ENCODE peak calls at places on chromosome 1, in ten cellular contexts. B is CD4-positive, alpha-beta T cell; X is M059J; S is HuH-7.5; L is mesendoderm; O is stimulated activated CD8-positive, alpha-beta memory T cell treated with anti-CD3 and anti-CD28 coated beads, Interleukin-12 subunit alpha, Interleukin-12 subunit beta, amount 100 ng/mL, for 1 hour; R is GM20000; A is GM12864; J is AG04450; C is T1000. E is an unnamed sample.

GRCh38 chr1:161838362-161838761 is 72.2 kb downstream of the ATF6 start:
- DNase-seq in B (no peak), X (no peak), S (no peak), L (no peak), O (no peak), R (no peak), A (no peak), J (no peak), C (no peak), E (no peak)

GRCh38 chr1:37851271-37851670 is 8.1 kb downstream of the MTF1 start:
- DNase-seq in B (no peak), X (no peak), S (no peak), L (no peak), O (no peak), R (no peak), A (no peak), J (no peak), C (no peak), E (no peak)

GRCh38 chr1:47906009-47906432 is 91.2 kb downstream of the TRABD2B start:
- DNase-seq in B (no peak), X (peak), S (no peak), L (no peak), O (no peak), R (no peak), A (no peak), J (no peak), C (no peak), E (no peak)

GRCh38 chr1:101915597-101915996 is 81.1 kb downstream of the OLFM3 start:
- DNase-seq in B (no peak), X (no peak), S (no peak), L (no peak), O (no peak), R (no peak), A (no peak), J (no peak), C (no peak), E (no peak)

GRCh38 chr1:42680921-42681683 is 1.1 kb upstream of the YBX1 start:
- DNase-seq in B (no peak), X (peak), S (no peak), L (peak), O (no peak), R (peak), A (no peak), J (no peak), C (no peak), E (no peak)

GRCh38 chr1:209618756-209619420 is 33.3 kb downstream of the LAMB3 start:
- DNase-seq in B (no peak), X (peak), S (no peak), L (no peak), O (no peak), R (no peak), A (no peak), J (no peak), C (peak), E (no peak)

GRCh38 chr1:147721711-147722110 is 38.7 kb downstream of the GJA5 start:
- DNase-seq in B (no peak), X (peak), S (no peak), L (peak), O (no peak), R (no peak), A (no peak), J (no peak), C (no peak), E (no peak)

GRCh38 chr1:162166934-162167615 is 97.6 kb downstream of the NOS1AP start:
- DNase-seq in B (no peak), X (no peak), S (no peak), L (no peak), O (no peak), R (no peak), A (no peak), J (no peak), C (no peak), E (no peak)

GRCh38 chr1:213273546-213273945 is 222.5 kb downstream of the RPS6KC1 start:
- DNase-seq in B (no peak), X (no peak), S (no peak), L (no peak), O (no peak), R (no peak), A (no peak), J (no peak), C (no peak), E (no peak)

GRCh38 chr1:88330201-88330600 is 353.9 kb upstream of the PKN2 start:
- DNase-seq in B (no peak), X (no peak), S (no peak), L (no peak), O (no peak), R (no peak), A (no peak), J (no peak), C (no peak), E (no peak)

GRCh38 chr1:206455681-206456344 is 14.5 kb upstream of the IKBKE start:
- DNase-seq in B (no peak), X (peak), S (no peak), L (no peak), O (no peak), R (no peak), A (no peak), J (no peak), C (no peak), E (no peak)

GRCh38 chr1:54803761-54804470 is 2.8 kb upstream of the TTC22 start:
- DNase-seq in B (no peak), X (peak), S (no peak), L (no peak), O (no peak), R (no peak), A (no peak), J (no peak), C (no peak), E (no peak)

GRCh38 chr1:60977661-60978060 is 104.7 kb upstream of the NFIA start:
- DNase-seq in B (no peak), X (no peak), S (no peak), L (no peak), O (no peak), R (no peak), A (no peak), J (no peak), C (no peak), E (no peak)

GRCh38 chr1:157409927-157410326 is 142.4 kb downstream of the FCRL5 start:
- DNase-seq in B (no peak), X (no peak), S (no peak), L (no peak), O (no peak), R (no peak), A (no peak), J (no peak), C (no peak), E (no peak)

GRCh38 chr1:93219443-93219842 is 38.9 kb downstream of the CCDC18 start:
- DNase-seq in B (no peak), X (peak), S (no peak), L (no peak), O (no peak), R (peak), A (no peak), J (no peak), C (no peak), E (no peak)

GRCh38 chr1:9559673-9560072 is 20.4 kb downstream of the SLC25A33 start:
- DNase-seq in B (no peak), X (no peak), S (no peak), L (no peak), O (no peak), R (no peak), A (no peak), J (no peak), C (no peak), E (no peak)

GRCh38 chr1:160768295-160768657 is 27.7 kb upstream of the LY9 start:
- DNase-seq in B (peak), X (peak), S (no peak), L (peak), O (peak), R (peak), A (peak), J (no peak), C (no peak), E (no peak)

GRCh38 chr1:160628799-160629263 is 18.0 kb downstream of the SLAMF1 start:
- DNase-seq in B (no peak), X (no peak), S (no peak), L (peak), O (no peak), R (no peak), A (no peak), J (no peak), C (no peak), E (no peak)

GRCh38 chr1:173050865-173051264 is at the start of gene TNFSF18:
- DNase-seq in B (no peak), X (peak), S (no peak), L (no peak), O (no peak), R (no peak), A (no peak), J (no peak), C (no peak), E (no peak)

GRCh38 chr1:83545450-83545849 is 453.5 kb downstream of the TTLL7 start:
- DNase-seq in B (no peak), X (peak), S (no peak), L (peak), O (no peak), R (no peak), A (no peak), J (no peak), C (no peak), E (no peak)

GRCh38 chr1:67711850-67712202 is 26.8 kb downstream of the GADD45A start:
- DNase-seq in B (no peak), X (no peak), S (no peak), L (peak), O (no peak), R (no peak), A (no peak), J (no peak), C (no peak), E (no peak)

GRCh38 chr1:205943245-205943644 is at the start of gene SLC26A9:
- DNase-seq in B (no peak), X (no peak), S (no peak), L (no peak), O (no peak), R (no peak), A (no peak), J (no peak), C (no peak), E (no peak)